ENCODE peak calls at places on chromosomes 16 and 17, in seven cellular contexts. W is activated CD4-positive, alpha-beta T cell treated with anti-CD3 and anti-CD28 coated beads, Interleukin-2, amount 50 U/mL, for 4 hours; U is MM.1S; E is stimulated activated CD4-positive, alpha-beta T cell treated with anti-CD3 and anti-CD28 coated beads, Interleukin-15, amount 100 ng/mL, for 1 hour; S is Kasumi-1; V is cardiac fibroblast; H is activated gamma-delta T cell treated with anti-CD3 and anti-CD28 coated beads, Interleukin-2, amount 50 U/mL, for 16 hours. J is an unnamed sample.

GRCh38 chr17:57604771-57605733 is 140.0 kb downstream of the CCDC182 start:
- DNase-seq in W (no peak), U (peak), E (no peak), S (peak), V (peak), H (peak), J (no peak)

GRCh38 chr16:89041571-89042481 is 51.8 kb upstream of the ACSF3 start:
- DNase-seq in W (no peak), U (no peak), E (no peak), S (no peak), V (no peak), H (no peak), J (no peak)

GRCh38 chr16:81405702-81406113 is 38.9 kb upstream of the CMIP start:
- DNase-seq in W (no peak), U (no peak), E (no peak), S (no peak), V (peak), H (no peak), J (no peak)

GRCh38 chr17:46163316-46163715 is 29.9 kb downstream of the KANSL1 start:
- DNase-seq in W (no peak), U (no peak), E (no peak), S (peak), V (no peak), H (no peak), J (no peak)

GRCh38 chr17:1787301-1787902 is 25.5 kb downstream of the SERPINF1 start:
- DNase-seq in W (no peak), U (no peak), E (no peak), S (no peak), V (peak), H (no peak), J (no peak)

GRCh38 chr17:5772720-5773119 is 188.4 kb upstream of the NLRP1 start:
- DNase-seq in W (no peak), U (no peak), E (no peak), S (no peak), V (peak), H (no peak), J (no peak)

GRCh38 chr16:79664407-79664806 is 63.9 kb upstream of the MAF start:
- DNase-seq in W (no peak), U (no peak), E (no peak), S (no peak), V (no peak), H (no peak), J (no peak)

GRCh38 chr17:56165017-56165720 is 11.9 kb downstream of the ANKFN1 start:
- DNase-seq in W (no peak), U (no peak), E (no peak), S (no peak), V (peak), H (no peak), J (no peak)